ENCODE peak calls at places on chromosomes 16 and 17, in five cellular contexts. One of them, this sample, is unnamed. For H3K36me3, the result is how much of the 10 kb centered on the place peaks cover.

GRCh38 chr16:22262460-22262859 is 34.7 kb upstream of the POLR3E start:
- DNase-seq in fibroblast of lung: peak
- DNase-seq in IMR-90: peak
- DNase-seq in neural progenitor cell: no peak
- DNase-seq in HCT116: no peak
- DNase-seq in this sample: peak

GRCh38 chr16:63613701-63614100 is 1508.2 kb downstream of the CDH11 start:
- DNase-seq in fibroblast of lung: peak
- DNase-seq in IMR-90: peak
- DNase-seq in neural progenitor cell: no peak
- DNase-seq in HCT116: no peak
- DNase-seq in this sample: no peak

GRCh38 chr17:56636276-56636675 is 42.8 kb downstream of the NOG start:
- DNase-seq in fibroblast of lung: no peak
- DNase-seq in IMR-90: no peak
- DNase-seq in neural progenitor cell: no peak
- DNase-seq in HCT116: no peak
- DNase-seq in this sample: peak

GRCh38 chr17:75706042-75706728 is 15.1 kb upstream of the ITGB4 start:
- DNase-seq in fibroblast of lung: no peak
- DNase-seq in IMR-90: no peak
- DNase-seq in neural progenitor cell: no peak
- DNase-seq in HCT116: no peak
- DNase-seq in this sample: no peak

GRCh38 chr17:81401727-81402529 is 6.7 kb downstream of the BAHCC1 start:
- DNase-seq in fibroblast of lung: peak
- DNase-seq in IMR-90: no peak
- DNase-seq in neural progenitor cell: peak
- DNase-seq in HCT116: no peak
- DNase-seq in this sample: no peak

GRCh38 chr16:64445649-64446048 is 676.2 kb downstream of the CDH11 start:
- DNase-seq in fibroblast of lung: peak
- DNase-seq in IMR-90: peak
- DNase-seq in neural progenitor cell: no peak
- DNase-seq in HCT116: no peak
- DNase-seq in this sample: no peak

GRCh38 chr16:57536306-57537193 is at the start of gene CCDC102A:
- DNase-seq in fibroblast of lung: peak
- DNase-seq in IMR-90: no peak
- DNase-seq in neural progenitor cell: peak
- DNase-seq in HCT116: no peak
- DNase-seq in this sample: peak

GRCh38 chr16:56866955-56867830 is 2.2 kb downstream of the SLC12A3 start:
- DNase-seq in fibroblast of lung: peak
- DNase-seq in IMR-90: peak
- DNase-seq in neural progenitor cell: peak
- DNase-seq in HCT116: peak
- DNase-seq in this sample: peak

GRCh38 chr17:4722678-4723240 is 8.5 kb upstream of the MED11 start:
- DNase-seq in fibroblast of lung: no peak
- DNase-seq in IMR-90: no peak
- DNase-seq in neural progenitor cell: no peak
- DNase-seq in HCT116: no peak
- DNase-seq in this sample: no peak

GRCh38 chr17:72587156-72587555 is 466.3 kb downstream of the SOX9 start:
- DNase-seq in fibroblast of lung: peak
- DNase-seq in IMR-90: no peak
- DNase-seq in neural progenitor cell: no peak
- DNase-seq in HCT116: no peak
- DNase-seq in this sample: peak
- H3K4me2 ChIP-seq in fibroblast of lung: no peak
- H3K4me2 ChIP-seq in IMR-90: no peak
- H3K4me2 ChIP-seq in neural progenitor cell: no peak
- H3K4me2 ChIP-seq in HCT116: peak
- H3K4me2 ChIP-seq in this sample: no peak

DNA sequence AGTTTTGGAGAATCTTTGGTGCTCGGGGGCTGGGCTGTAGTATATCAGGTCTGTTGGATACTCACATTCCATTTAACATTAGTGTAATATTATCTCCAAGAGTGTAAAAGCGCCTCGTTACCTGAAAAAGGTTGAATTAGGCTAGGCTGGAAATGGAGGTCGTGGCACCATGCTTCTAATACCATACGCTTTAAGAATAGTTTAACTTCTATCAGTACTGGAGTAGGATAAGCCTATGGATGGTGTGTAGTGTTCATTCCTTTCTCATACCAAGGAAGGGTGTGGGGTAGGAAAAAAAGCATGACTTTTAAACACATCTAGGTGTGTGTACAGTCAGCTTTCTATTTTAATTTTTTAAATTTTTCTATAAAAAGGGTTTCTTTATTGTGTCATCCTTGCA is 2.0 kb downstream of the SRCAP start:
- DNase-seq in fibroblast of lung: no peak
- DNase-seq in IMR-90: no peak
- DNase-seq in neural progenitor cell: no peak
- DNase-seq in HCT116: no peak
- DNase-seq in this sample: no peak
- H3K36me3 ChIP-seq in fibroblast of lung: under half
- H3K36me3 ChIP-seq in IMR-90: under half
- H3K36me3 ChIP-seq in neural progenitor cell: under half
- H3K36me3 ChIP-seq in HCT116: under half
- H3K36me3 ChIP-seq in this sample: under half

GRCh38 chr17:59093702-59094231 is 12.9 kb downstream of the TRIM37 start:
- DNase-seq in fibroblast of lung: peak
- DNase-seq in IMR-90: peak
- DNase-seq in neural progenitor cell: no peak
- DNase-seq in HCT116: no peak
- DNase-seq in this sample: peak
- H3K4me2 ChIP-seq in fibroblast of lung: peak
- H3K4me2 ChIP-seq in IMR-90: peak
- H3K4me2 ChIP-seq in neural progenitor cell: no peak
- H3K4me2 ChIP-seq in HCT116: peak
- H3K4me2 ChIP-seq in this sample: peak

DNA sequence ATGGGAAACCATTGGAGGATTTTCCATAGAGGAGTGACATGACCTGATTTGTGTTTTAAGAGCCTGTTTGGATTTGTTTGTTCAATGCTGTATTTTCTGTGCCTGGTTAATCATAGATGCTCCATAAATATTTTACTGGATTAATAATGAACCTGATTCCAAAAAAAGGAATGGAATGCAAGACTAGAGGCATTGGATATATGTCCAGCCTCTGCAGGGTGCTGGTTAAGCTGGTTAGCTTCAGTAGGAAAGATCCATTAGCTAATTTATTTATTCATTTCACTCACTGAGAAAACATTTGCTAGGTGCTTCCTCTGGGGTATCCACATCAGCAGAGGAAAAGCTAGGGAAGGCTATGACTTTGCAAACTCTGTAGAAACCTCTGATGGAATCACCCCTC is 57.7 kb downstream of the SHISA9 start:
- DNase-seq in fibroblast of lung: no peak
- DNase-seq in IMR-90: no peak
- DNase-seq in neural progenitor cell: no peak
- DNase-seq in HCT116: no peak
- DNase-seq in this sample: no peak
- H3K36me3 ChIP-seq in fibroblast of lung: under half
- H3K36me3 ChIP-seq in IMR-90: under half
- H3K36me3 ChIP-seq in neural progenitor cell: under half
- H3K36me3 ChIP-seq in HCT116: under half
- H3K36me3 ChIP-seq in this sample: under half

DNA sequence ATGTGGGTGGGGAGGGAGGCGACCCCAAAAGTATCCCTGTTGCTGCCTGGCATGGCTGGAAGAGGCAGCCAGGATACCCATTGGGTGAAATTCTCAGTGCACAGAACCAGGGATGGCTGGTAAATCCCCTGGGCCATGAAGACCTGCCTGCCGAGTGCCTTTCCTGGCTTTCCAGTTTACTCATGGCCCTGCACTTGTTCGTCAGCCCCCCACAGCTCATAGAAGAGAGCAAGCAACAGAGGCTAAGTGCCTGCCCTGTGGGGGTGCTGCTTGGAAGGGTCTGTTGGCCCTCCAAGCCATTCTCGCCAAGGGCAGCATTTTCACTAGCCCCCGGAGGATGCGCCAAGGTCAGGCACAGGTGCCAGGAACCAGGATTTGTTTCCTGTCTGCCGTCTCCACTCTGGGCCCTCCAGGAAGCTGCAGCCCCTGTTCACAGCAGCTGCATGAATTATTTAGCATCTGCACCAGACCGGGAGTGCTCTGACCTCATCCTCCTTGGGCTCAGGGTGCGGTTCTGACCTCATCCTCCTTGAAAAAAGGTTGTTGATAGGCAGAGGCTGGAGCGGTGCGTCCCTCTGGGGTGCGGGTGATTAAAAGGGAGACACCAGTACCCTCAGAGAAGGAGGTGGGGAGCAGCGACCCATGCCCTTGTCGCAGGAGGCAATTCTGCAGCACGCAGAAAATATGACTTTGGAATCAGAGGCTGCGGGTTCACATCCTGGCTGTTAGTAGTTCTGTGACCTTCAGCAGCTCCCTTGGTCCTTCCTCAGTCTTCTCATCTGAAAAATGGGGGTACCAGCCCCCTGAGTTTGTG is 14.2 kb upstream of the CD300A start:
- DNase-seq in fibroblast of lung: no peak
- DNase-seq in IMR-90: no peak
- DNase-seq in neural progenitor cell: no peak
- DNase-seq in HCT116: no peak
- DNase-seq in this sample: peak
- H3K4me2 ChIP-seq in fibroblast of lung: no peak
- H3K4me2 ChIP-seq in IMR-90: no peak
- H3K4me2 ChIP-seq in neural progenitor cell: no peak
- H3K4me2 ChIP-seq in HCT116: no peak
- H3K4me2 ChIP-seq in this sample: no peak

GRCh38 chr16:85916141-85916890 is 17.4 kb downstream of the IRF8 start:
- DNase-seq in fibroblast of lung: peak
- DNase-seq in IMR-90: no peak
- DNase-seq in neural progenitor cell: no peak
- DNase-seq in HCT116: no peak
- DNase-seq in this sample: no peak

GRCh38 chr16:85917012-85917411 is 18.1 kb downstream of the IRF8 start:
- DNase-seq in fibroblast of lung: no peak
- DNase-seq in IMR-90: no peak
- DNase-seq in neural progenitor cell: no peak
- DNase-seq in HCT116: no peak
- DNase-seq in this sample: no peak

GRCh38 chr16:85919271-85920267 is 20.6 kb downstream of the IRF8 start:
- DNase-seq in fibroblast of lung: no peak
- DNase-seq in IMR-90: no peak
- DNase-seq in neural progenitor cell: no peak
- DNase-seq in HCT116: no peak
- DNase-seq in this sample: no peak

GRCh38 chr16:85917959-85918358 is 19.0 kb downstream of the IRF8 start:
- DNase-seq in fibroblast of lung: no peak
- DNase-seq in IMR-90: no peak
- DNase-seq in neural progenitor cell: no peak
- DNase-seq in HCT116: no peak
- DNase-seq in this sample: no peak

DNA sequence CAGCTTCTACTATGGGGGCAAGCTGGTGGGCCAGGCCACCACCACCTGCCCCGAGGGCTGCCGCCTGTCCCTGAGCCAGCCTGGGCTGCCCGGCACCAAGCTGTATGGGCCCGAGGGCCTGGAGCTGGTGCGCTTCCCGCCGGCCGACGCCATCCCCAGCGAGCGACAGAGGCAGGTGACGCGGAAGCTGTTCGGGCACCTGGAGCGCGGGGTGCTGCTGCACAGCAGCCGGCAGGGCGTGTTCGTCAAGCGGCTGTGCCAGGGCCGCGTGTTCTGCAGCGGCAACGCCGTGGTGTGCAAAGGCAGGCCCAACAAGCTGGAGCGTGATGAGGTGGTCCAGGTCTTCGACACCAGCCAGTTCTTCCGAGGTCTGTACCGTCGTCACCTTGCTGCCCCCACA is 19.5 kb downstream of the IRF8 start:
- DNase-seq in fibroblast of lung: no peak
- DNase-seq in IMR-90: no peak
- DNase-seq in neural progenitor cell: no peak
- DNase-seq in HCT116: no peak
- DNase-seq in this sample: no peak
- H3K36me3 ChIP-seq in fibroblast of lung: under half
- H3K36me3 ChIP-seq in IMR-90: under half
- H3K36me3 ChIP-seq in neural progenitor cell: under half
- H3K36me3 ChIP-seq in HCT116: under half
- H3K36me3 ChIP-seq in this sample: under half

GRCh38 chr17:42180411-42180921 is 476 bp downstream of the KCNH4 start:
- DNase-seq in fibroblast of lung: no peak
- DNase-seq in IMR-90: no peak
- DNase-seq in neural progenitor cell: peak
- DNase-seq in HCT116: no peak
- DNase-seq in this sample: no peak

GRCh38 chr17:42182927-42183734 is 2.1 kb downstream of the HCRT start:
- DNase-seq in fibroblast of lung: peak
- DNase-seq in IMR-90: peak
- DNase-seq in neural progenitor cell: no peak
- DNase-seq in HCT116: no peak
- DNase-seq in this sample: peak

GRCh38 chr17:42180922-42181850 is at the start of gene KCNH4:
- DNase-seq in fibroblast of lung: peak
- DNase-seq in IMR-90: peak
- DNase-seq in neural progenitor cell: peak
- DNase-seq in HCT116: peak
- DNase-seq in this sample: peak

GRCh38 chr17:42179911-42180410 is 981 bp downstream of the KCNH4 start:
- DNase-seq in fibroblast of lung: peak
- DNase-seq in IMR-90: peak
- DNase-seq in neural progenitor cell: peak
- DNase-seq in HCT116: no peak
- DNase-seq in this sample: peak

GRCh38 chr17:42181851-42182207 is 887 bp upstream of the KCNH4 start:
- DNase-seq in fibroblast of lung: no peak
- DNase-seq in IMR-90: no peak
- DNase-seq in neural progenitor cell: no peak
- DNase-seq in HCT116: no peak
- DNase-seq in this sample: no peak
- H3K4me2 ChIP-seq in fibroblast of lung: no peak
- H3K4me2 ChIP-seq in IMR-90: no peak
- H3K4me2 ChIP-seq in neural progenitor cell: no peak
- H3K4me2 ChIP-seq in HCT116: no peak
- H3K4me2 ChIP-seq in this sample: no peak

GRCh38 chr17:42212382-42212781 is 18.1 kb upstream of the GHDC start:
- DNase-seq in fibroblast of lung: no peak
- DNase-seq in IMR-90: no peak
- DNase-seq in neural progenitor cell: no peak
- DNase-seq in HCT116: no peak
- DNase-seq in this sample: peak

GRCh38 chr17:42214156-42214555 is 19.9 kb upstream of the GHDC start:
- DNase-seq in fibroblast of lung: no peak
- DNase-seq in IMR-90: no peak
- DNase-seq in neural progenitor cell: no peak
- DNase-seq in HCT116: no peak
- DNase-seq in this sample: no peak

GRCh38 chr17:42210046-42210445 is 15.8 kb upstream of the GHDC start:
- DNase-seq in fibroblast of lung: no peak
- DNase-seq in IMR-90: no peak
- DNase-seq in neural progenitor cell: no peak
- DNase-seq in HCT116: no peak
- DNase-seq in this sample: peak
- H3K36me3 ChIP-seq in fibroblast of lung: under half
- H3K36me3 ChIP-seq in IMR-90: under half
- H3K36me3 ChIP-seq in neural progenitor cell: under half
- H3K36me3 ChIP-seq in HCT116: under half
- H3K36me3 ChIP-seq in this sample: under half

This sample was measured in GM23248.